ENCODE peak calls at places on chromosomes 6 and 20, in four cellular contexts. P, F, M and S are unnamed samples.

GRCh38 chr6:138467901-138468300 is 31.4 kb downstream of the NHSL1 start:
- DNase-seq in M (no peak), F (no peak), P (no peak), S (no peak)

GRCh38 chr6:169966312-169967181 is 215.1 kb downstream of the ERMARD start:
- DNase-seq in P (peak; percentile 6), F (peak; percentile 40), M (peak; percentile 48), S (no peak)

GRCh38 chr6:149166747-149167146 is 150.8 kb upstream of the TAB2 start:
- DNase-seq in P (no peak), M (peak; percentile 55), F (no peak), S (no peak)

GRCh38 chr20:63979549-63980316 is at the start of gene SAMD10:
- DNase-seq in P (peak; percentile 59), F (no peak), M (peak; percentile 77), S (peak; percentile 60)

GRCh38 chr6:103721923-103722322 is 1137.8 kb downstream of the HACE1 start:
- DNase-seq in M (no peak), F (no peak), P (no peak), S (no peak)

GRCh38 chr20:4563534-4563933 is 158.2 kb upstream of the PRND start:
- DNase-seq in M (no peak), P (no peak), F (no peak), S (peak; percentile 29)

GRCh38 chr6:111087871-111088667 is 766 bp downstream of the SLC16A10 start:
- DNase-seq in P (peak; percentile 59), F (no peak), M (peak; percentile 77), S (peak; percentile 11)

GRCh38 chr20:47251154-47252020 is 105.1 kb downstream of the ZMYND8 start:
- DNase-seq in P (no peak), F (no peak), M (no peak), S (no peak)

GRCh38 chr6:167795874-167796667 is 30.6 kb upstream of the AFDN start:
- DNase-seq in P (peak; percentile 61), M (peak; percentile 78), F (no peak), S (no peak)

GRCh38 chr20:3071610-3072529 is at the start of gene OXT:
- DNase-seq in F (no peak), M (peak; percentile 84), P (peak; percentile 57), S (no peak)

GRCh38 chr6:75196051-75196743 is 9.7 kb downstream of the COL12A1 start:
- DNase-seq in M (no peak), F (no peak), P (no peak), S (no peak)

GRCh38 chr6:235763-236360 is 56.4 kb upstream of the DUSP22 start:
- DNase-seq in M (no peak), F (no peak), P (no peak), S (no peak)

GRCh38 chr20:25033250-25033940 is 24.5 kb downstream of the ACSS1 start:
- DNase-seq in F (no peak), P (no peak), M (no peak), S (no peak)

GRCh38 chr6:124747336-124747735 is 214.9 kb upstream of the RNF217 start:
- DNase-seq in M (no peak), P (no peak), F (no peak), S (no peak)

GRCh38 chr20:45860573-45861011 is 3.2 kb downstream of the ZSWIM3 start:
- DNase-seq in F (no peak), P (no peak), M (no peak), S (no peak)

GRCh38 chr20:61288331-61288784 is 36.3 kb downstream of the CDH4 start:
- DNase-seq in P (no peak), F (no peak), M (peak; percentile 73), S (no peak)

GRCh38 chr6:11964101-11964500 is 48.0 kb upstream of the HIVEP1 start:
- DNase-seq in F (no peak), P (no peak), M (no peak), S (no peak)

GRCh38 chr6:16305788-16306187 is 67.4 kb downstream of the GMPR start:
- DNase-seq in F (no peak), M (no peak), P (no peak), S (no peak)

GRCh38 chr6:96013531-96013930 is 2.2 kb upstream of the FUT9 start:
- DNase-seq in P (no peak), M (no peak), F (no peak), S (no peak)

GRCh38 chr6:159056432-159056831 is 11.6 kb upstream of the TAGAP start:
- DNase-seq in F (no peak), P (no peak), M (no peak), S (no peak)

GRCh38 chr20:1860446-1860845 is 34.8 kb upstream of the SIRPA start:
- DNase-seq in F (no peak), P (no peak), M (no peak), S (no peak)

GRCh38 chr6:57268294-57268640 is 46.2 kb upstream of the RAB23 start:
- DNase-seq in P (no peak), M (no peak), F (no peak), S (no peak)

GRCh38 chr6:4128072-4128471 is 7.3 kb downstream of the ECI2 start:
- DNase-seq in F (no peak), P (no peak), M (no peak), S (no peak)

GRCh38 chr6:1470040-1470439 is 80.7 kb downstream of the FOXF2 start:
- DNase-seq in F (no peak), M (no peak), P (no peak), S (no peak)

GRCh38 chr6:143698329-143698728 is 20.6 kb downstream of the PHACTR2 start:
- DNase-seq in F (no peak), M (no peak), P (no peak), S (no peak)

GRCh38 chr6:113461153-113461897 is 395.8 kb upstream of the MARCKS start:
- DNase-seq in F (no peak), P (no peak), M (no peak), S (no peak)

GRCh38 chr6:39154705-39155104 is 39.7 kb upstream of the SAYSD1 start:
- DNase-seq in P (no peak), F (no peak), M (no peak), S (no peak)

GRCh38 chr6:34514593-34515472 is 41.3 kb downstream of the SPDEF start:
- DNase-seq in M (no peak), P (no peak), F (no peak), S (no peak)

GRCh38 chr6:124002377-124003081 is 198.9 kb downstream of the NKAIN2 start:
- DNase-seq in M (no peak), F (no peak), P (no peak), S (no peak)

GRCh38 chr6:90895299-90896164 is 308.7 kb upstream of the MAP3K7 start:
- DNase-seq in M (no peak), F (no peak), P (no peak), S (no peak)

GRCh38 chr6:158257781-158258180 is 54.5 kb upstream of the TULP4 start:
- DNase-seq in M (no peak), P (peak; percentile 19), F (no peak), S (no peak)

GRCh38 chr6:143782517-143782916 is 60.6 kb upstream of the LTV1 start:
- DNase-seq in F (no peak), P (no peak), M (no peak), S (no peak)

GRCh38 chr20:32091888-32092346 is 17.6 kb upstream of the TM9SF4 start:
- DNase-seq in M (peak; percentile 91), P (peak; percentile 78), F (peak; percentile 74), S (peak; percentile 88)

GRCh38 chr6:15063253-15063853 is 182.5 kb upstream of the JARID2 start:
- DNase-seq in P (peak; percentile 25), M (peak; percentile 83), F (peak; percentile 93), S (no peak)

GRCh38 chr6:136378888-136379287 is 89.2 kb upstream of the BCLAF1 start:
- DNase-seq in M (no peak), P (no peak), F (no peak), S (no peak)
- TF ChIP-seq CTCF in M (no peak), P (peak; percentile 40), F (no peak), S (peak; percentile 19)

DNA sequence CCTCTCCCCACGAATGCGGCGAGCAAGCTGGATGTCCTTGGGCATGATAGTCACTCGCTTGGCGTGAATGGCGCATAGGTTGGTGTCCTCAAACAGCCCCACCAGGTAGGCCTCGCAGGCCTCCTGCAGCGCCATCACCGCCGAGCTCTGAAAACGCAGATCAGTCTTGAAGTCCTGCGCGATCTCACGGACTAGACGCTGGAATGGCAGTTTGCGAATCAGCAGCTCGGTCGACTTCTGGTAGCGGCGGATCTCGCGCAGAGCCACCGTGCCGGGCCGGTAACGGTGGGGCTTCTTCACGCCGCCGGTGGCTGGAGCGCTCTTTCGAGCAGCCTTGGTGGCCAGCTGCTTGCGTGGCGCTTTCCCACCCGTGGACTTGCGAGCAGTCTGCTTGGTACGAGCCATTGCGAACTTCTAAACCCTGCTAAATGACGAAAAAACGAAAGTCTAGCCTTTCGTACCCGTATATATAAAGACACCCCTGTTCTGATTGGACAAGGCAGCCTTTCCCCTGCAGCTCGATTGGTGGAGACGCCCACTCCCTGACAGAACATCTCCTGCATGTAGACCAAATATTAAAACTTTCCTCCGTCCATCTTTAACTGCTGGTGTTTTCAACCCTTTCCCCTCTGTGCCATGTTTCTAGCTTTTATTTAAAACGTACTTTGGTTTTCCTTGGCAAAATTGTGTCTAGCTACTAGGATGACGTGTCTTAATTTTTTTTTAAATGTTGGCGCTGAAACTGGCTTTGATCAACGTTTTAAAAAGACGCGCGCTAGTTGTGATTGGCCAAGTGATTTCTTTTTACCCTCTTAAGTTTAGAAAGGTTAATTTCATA is 109.8 kb downstream of the HFE start:
- DNase-seq in M (peak; percentile 86), F (peak; percentile 86), P (peak; percentile 84), S (no peak)
- TF ChIP-seq CTCF in M (no peak), F (no peak), P (no peak), S (no peak)

GRCh38 chr20:16588241-16588640 is 15.0 kb upstream of the KIF16B start:
- DNase-seq in M (no peak), P (no peak), F (no peak), S (no peak)
- TF ChIP-seq CTCF in M (no peak), P (no peak), F (no peak), S (no peak)

DNA sequence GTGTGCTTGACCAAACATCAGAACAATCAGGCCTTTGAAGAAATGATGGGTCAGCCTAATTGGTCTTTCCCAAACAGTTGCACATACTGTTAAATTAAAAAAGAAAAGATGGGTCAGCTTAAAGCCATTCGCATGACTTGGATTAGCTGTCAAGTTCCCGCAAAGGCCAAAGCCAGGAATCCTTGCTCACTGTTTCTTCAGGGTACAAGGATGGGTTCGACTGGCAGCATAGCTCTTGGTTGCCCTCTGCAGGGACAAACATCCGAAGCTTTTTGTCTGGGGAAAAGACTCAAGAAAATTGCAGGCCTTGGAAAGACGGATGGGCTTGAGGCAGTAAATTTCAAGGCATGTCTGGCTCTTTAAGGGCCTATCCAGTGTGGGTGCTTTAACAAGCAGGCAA is 168.0 kb downstream of the HDGFL1 start:
- DNase-seq in M (no peak), F (no peak), P (peak; percentile 13), S (peak; percentile 16)
- TF ChIP-seq CTCF in M (peak; percentile 48), F (no peak), P (peak; percentile 31), S (peak; percentile 65)

GRCh38 chr6:13765570-13765969 is 48.8 kb downstream of the MCUR1 start:
- DNase-seq in P (no peak), M (no peak), F (no peak), S (no peak)

GRCh38 chr6:13766201-13766634 is 48.1 kb downstream of the MCUR1 start:
- DNase-seq in P (no peak), F (no peak), M (no peak), S (no peak)

GRCh38 chr6:13764996-13765395 is 49.4 kb downstream of the MCUR1 start:
- DNase-seq in P (no peak), F (no peak), M (no peak), S (no peak)

GRCh38 chr6:13769034-13769654 is 45.2 kb downstream of the MCUR1 start:
- DNase-seq in F (no peak), P (no peak), M (no peak), S (no peak)

GRCh38 chr6:13767121-13767794 is 47.1 kb downstream of the MCUR1 start:
- DNase-seq in P (peak; percentile 53), F (no peak), M (no peak), S (no peak)
- TF ChIP-seq CTCF in P (no peak), F (no peak), M (no peak), S (no peak)